ENCODE peak calls at places on chromosomes 6 and 20, in four cellular contexts. One of them, this sample, is unnamed. For H3K36me3, the result is how much of the 10 kb centered on the place peaks cover.

GRCh38 chr20:13231031-13231752 is 10.1 kb downstream of the ISM1 start:
- DNase-seq in HepG2: no peak
- DNase-seq in ovary: no peak
- DNase-seq in endothelial cell of umbilical vein: no peak
- DNase-seq in this sample: peak

GRCh38 chr6:52049252-52050050 is 38.0 kb downstream of the PKHD1 start:
- DNase-seq in HepG2: peak
- DNase-seq in ovary: no peak
- DNase-seq in endothelial cell of umbilical vein: peak
- DNase-seq in this sample: peak

GRCh38 chr6:34583461-34583860 is 27.3 kb upstream of the SPDEF start:
- DNase-seq in HepG2: no peak
- DNase-seq in ovary: no peak
- DNase-seq in endothelial cell of umbilical vein: no peak
- DNase-seq in this sample: no peak

GRCh38 chr6:101208152-101208551 is 185.4 kb upstream of the GRIK2 start:
- DNase-seq in HepG2: no peak
- DNase-seq in ovary: no peak
- DNase-seq in endothelial cell of umbilical vein: no peak
- DNase-seq in this sample: no peak

GRCh38 chr6:7998103-7998725 is 66.0 kb downstream of the BLOC1S5 start:
- DNase-seq in HepG2: no peak
- DNase-seq in ovary: no peak
- DNase-seq in endothelial cell of umbilical vein: no peak
- DNase-seq in this sample: no peak

GRCh38 chr20:37898301-37899104 is 4.4 kb upstream of the VSTM2L start:
- DNase-seq in HepG2: no peak
- DNase-seq in ovary: no peak
- DNase-seq in endothelial cell of umbilical vein: no peak
- DNase-seq in this sample: peak

GRCh38 chr20:7853493-7853892 is 86.8 kb downstream of the HAO1 start:
- DNase-seq in HepG2: no peak
- DNase-seq in ovary: no peak
- DNase-seq in endothelial cell of umbilical vein: no peak
- DNase-seq in this sample: no peak

GRCh38 chr6:134419717-134420116 is 101.8 kb upstream of the SGK1 start:
- DNase-seq in HepG2: no peak
- DNase-seq in ovary: no peak
- DNase-seq in endothelial cell of umbilical vein: no peak
- DNase-seq in this sample: no peak

GRCh38 chr20:58135441-58136170 is 92.8 kb downstream of the ANKRD60 start:
- DNase-seq in HepG2: no peak
- DNase-seq in ovary: no peak
- DNase-seq in endothelial cell of umbilical vein: no peak
- DNase-seq in this sample: no peak

GRCh38 chr6:83853178-83853967 is at the start of gene RIPPLY2:
- DNase-seq in HepG2: no peak
- DNase-seq in ovary: no peak
- DNase-seq in endothelial cell of umbilical vein: peak
- DNase-seq in this sample: peak

GRCh38 chr20:25273541-25274358 is 25.9 kb downstream of the PYGB start:
- DNase-seq in HepG2: no peak
- DNase-seq in ovary: no peak
- DNase-seq in endothelial cell of umbilical vein: no peak
- DNase-seq in this sample: no peak

GRCh38 chr6:63526931-63527330 is 45.3 kb upstream of the LOC128125822 start:
- DNase-seq in HepG2: no peak
- DNase-seq in ovary: no peak
- DNase-seq in endothelial cell of umbilical vein: no peak
- DNase-seq in this sample: no peak

GRCh38 chr6:22236626-22237414 is 60.0 kb downstream of the PRL start:
- DNase-seq in HepG2: no peak
- DNase-seq in ovary: no peak
- DNase-seq in endothelial cell of umbilical vein: no peak
- DNase-seq in this sample: no peak

GRCh38 chr6:75094614-75095321 is 111.1 kb downstream of the COL12A1 start:
- DNase-seq in HepG2: no peak
- DNase-seq in ovary: no peak
- DNase-seq in endothelial cell of umbilical vein: no peak
- DNase-seq in this sample: no peak

GRCh38 chr6:168475188-168476013 is 34.4 kb downstream of the SMOC2 start:
- DNase-seq in HepG2: no peak
- DNase-seq in ovary: no peak
- DNase-seq in endothelial cell of umbilical vein: no peak
- DNase-seq in this sample: no peak

GRCh38 chr6:85449818-85450577 is at the start of gene NT5E:
- DNase-seq in HepG2: peak
- DNase-seq in ovary: peak
- DNase-seq in endothelial cell of umbilical vein: peak
- DNase-seq in this sample: peak

GRCh38 chr6:166870602-166871208 is 85.6 kb downstream of the RNASET2 start:
- DNase-seq in HepG2: no peak
- DNase-seq in ovary: no peak
- DNase-seq in endothelial cell of umbilical vein: no peak
- DNase-seq in this sample: no peak

GRCh38 chr6:105192707-105193465 is 13.1 kb upstream of the POPDC3 start:
- DNase-seq in HepG2: no peak
- DNase-seq in ovary: no peak
- DNase-seq in endothelial cell of umbilical vein: no peak
- DNase-seq in this sample: no peak

GRCh38 chr6:157685596-157686280 is 137.3 kb upstream of the SNX9 start:
- DNase-seq in HepG2: no peak
- DNase-seq in ovary: no peak
- DNase-seq in endothelial cell of umbilical vein: no peak
- DNase-seq in this sample: no peak

GRCh38 chr6:125252891-125253290 is 48.9 kb downstream of the HDDC2 start:
- DNase-seq in HepG2: no peak
- DNase-seq in ovary: no peak
- DNase-seq in endothelial cell of umbilical vein: no peak
- DNase-seq in this sample: no peak
- H3K27ac ChIP-seq in HepG2: no peak
- H3K27ac ChIP-seq in ovary: no peak
- H3K27ac ChIP-seq in endothelial cell of umbilical vein: no peak
- H3K27ac ChIP-seq in this sample: no peak

GRCh38 chr20:31606928-31607639 is 2.0 kb downstream of the ID1 start:
- DNase-seq in HepG2: peak
- DNase-seq in ovary: no peak
- DNase-seq in endothelial cell of umbilical vein: peak
- DNase-seq in this sample: peak

GRCh38 chr20:31607640-31608255 is 2.7 kb downstream of the ID1 start:
- DNase-seq in HepG2: peak
- DNase-seq in ovary: no peak
- DNase-seq in endothelial cell of umbilical vein: peak
- DNase-seq in this sample: no peak

GRCh38 chr20:31605031-31605901 is at the start of gene ID1:
- DNase-seq in HepG2: peak
- DNase-seq in ovary: peak
- DNase-seq in endothelial cell of umbilical vein: peak
- DNase-seq in this sample: peak

GRCh38 chr20:31605902-31606677 is 1.0 kb downstream of the ID1 start:
- DNase-seq in HepG2: peak
- DNase-seq in ovary: peak
- DNase-seq in endothelial cell of umbilical vein: peak
- DNase-seq in this sample: no peak

GRCh38 chr20:31606678-31606927 is 1.5 kb downstream of the ID1 start:
- DNase-seq in HepG2: no peak
- DNase-seq in ovary: no peak
- DNase-seq in endothelial cell of umbilical vein: no peak
- DNase-seq in this sample: no peak
- TF ChIP-seq CTCF in HepG2: no peak
- TF ChIP-seq CTCF in ovary: no peak
- TF ChIP-seq CTCF in endothelial cell of umbilical vein: no peak
- TF ChIP-seq CTCF in this sample: no peak

GRCh38 chr20:56393133-56393472 is 658 bp downstream of the CSTF1 start:
- DNase-seq in HepG2: no peak
- DNase-seq in ovary: no peak
- DNase-seq in endothelial cell of umbilical vein: peak
- DNase-seq in this sample: peak
- H3K36me3 ChIP-seq in HepG2: under half
- H3K36me3 ChIP-seq in ovary: under half
- H3K36me3 ChIP-seq in endothelial cell of umbilical vein: under half
- H3K36me3 ChIP-seq in this sample: half or more

GRCh38 chr20:40980828-40981310 is 47.8 kb upstream of the TOP1 start:
- DNase-seq in HepG2: no peak
- DNase-seq in ovary: no peak
- DNase-seq in endothelial cell of umbilical vein: no peak
- DNase-seq in this sample: no peak

GRCh38 chr20:40979247-40979646 is 49.4 kb upstream of the TOP1 start:
- DNase-seq in HepG2: no peak
- DNase-seq in ovary: no peak
- DNase-seq in endothelial cell of umbilical vein: no peak
- DNase-seq in this sample: no peak

GRCh38 chr20:40978761-40979160 is 49.9 kb upstream of the TOP1 start:
- DNase-seq in HepG2: no peak
- DNase-seq in ovary: no peak
- DNase-seq in endothelial cell of umbilical vein: no peak
- DNase-seq in this sample: no peak

GRCh38 chr20:40982415-40983145 is 46.0 kb upstream of the TOP1 start:
- DNase-seq in HepG2: no peak
- DNase-seq in ovary: no peak
- DNase-seq in endothelial cell of umbilical vein: no peak
- DNase-seq in this sample: no peak

DNA sequence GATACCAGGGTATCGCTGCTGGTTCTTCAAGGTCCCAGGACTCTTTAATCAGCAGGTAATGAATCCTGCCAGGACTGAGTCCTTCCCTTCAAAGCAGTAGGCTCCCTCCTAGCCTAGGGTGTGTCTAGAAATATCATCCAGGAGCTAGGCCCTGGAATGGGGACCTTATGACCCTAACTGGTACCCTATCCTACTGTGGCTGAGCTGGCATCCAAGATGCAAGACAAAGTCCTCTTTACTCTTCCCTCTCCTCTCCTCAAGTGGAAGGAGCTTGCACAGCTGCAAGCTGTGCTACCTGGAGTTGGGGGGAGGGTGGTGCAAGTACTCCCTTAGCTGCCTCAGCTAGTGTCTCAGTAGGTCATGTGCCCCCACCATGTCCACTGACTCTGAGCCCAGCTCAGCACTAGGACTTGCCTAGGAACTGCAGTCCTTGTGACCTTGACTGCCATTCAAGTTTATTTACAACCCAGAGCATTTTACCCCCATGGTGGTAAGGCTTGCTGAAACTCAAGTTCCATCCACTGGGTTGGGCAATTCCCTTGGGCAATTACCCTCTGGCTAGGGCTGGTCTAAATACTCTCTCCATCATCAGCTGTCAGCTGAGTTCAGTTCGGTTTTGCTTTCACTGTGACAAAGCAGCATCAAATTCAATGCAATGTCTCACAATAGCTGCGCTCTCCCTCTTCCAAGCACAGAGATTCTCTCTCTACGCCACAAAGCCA is 48.4 kb upstream of the TOP1 start:
- DNase-seq in HepG2: no peak
- DNase-seq in ovary: no peak
- DNase-seq in endothelial cell of umbilical vein: no peak
- DNase-seq in this sample: no peak
- H3K27ac ChIP-seq in HepG2: no peak
- H3K27ac ChIP-seq in ovary: no peak
- H3K27ac ChIP-seq in endothelial cell of umbilical vein: no peak
- H3K27ac ChIP-seq in this sample: no peak

GRCh38 chr6:138307816-138308727 is 69.6 kb upstream of the SMIM28 start:
- DNase-seq in HepG2: peak
- DNase-seq in ovary: no peak
- DNase-seq in endothelial cell of umbilical vein: no peak
- DNase-seq in this sample: peak

GRCh38 chr6:138309695-138310094 is 68.0 kb upstream of the SMIM28 start:
- DNase-seq in HepG2: no peak
- DNase-seq in ovary: no peak
- DNase-seq in endothelial cell of umbilical vein: no peak
- DNase-seq in this sample: no peak

GRCh38 chr6:138310294-138310693 is 67.4 kb upstream of the SMIM28 start:
- DNase-seq in HepG2: no peak
- DNase-seq in ovary: no peak
- DNase-seq in endothelial cell of umbilical vein: no peak
- DNase-seq in this sample: no peak

GRCh38 chr6:138307352-138307751 is 70.4 kb upstream of the SMIM28 start:
- DNase-seq in HepG2: no peak
- DNase-seq in ovary: no peak
- DNase-seq in endothelial cell of umbilical vein: peak
- DNase-seq in this sample: no peak

GRCh38 chr6:138308728-138309110 is 69.0 kb upstream of the SMIM28 start:
- DNase-seq in HepG2: no peak
- DNase-seq in ovary: no peak
- DNase-seq in endothelial cell of umbilical vein: no peak
- DNase-seq in this sample: no peak
- TF ChIP-seq CTCF in HepG2: no peak
- TF ChIP-seq CTCF in ovary: no peak
- TF ChIP-seq CTCF in endothelial cell of umbilical vein: no peak
- TF ChIP-seq CTCF in this sample: no peak

DNA sequence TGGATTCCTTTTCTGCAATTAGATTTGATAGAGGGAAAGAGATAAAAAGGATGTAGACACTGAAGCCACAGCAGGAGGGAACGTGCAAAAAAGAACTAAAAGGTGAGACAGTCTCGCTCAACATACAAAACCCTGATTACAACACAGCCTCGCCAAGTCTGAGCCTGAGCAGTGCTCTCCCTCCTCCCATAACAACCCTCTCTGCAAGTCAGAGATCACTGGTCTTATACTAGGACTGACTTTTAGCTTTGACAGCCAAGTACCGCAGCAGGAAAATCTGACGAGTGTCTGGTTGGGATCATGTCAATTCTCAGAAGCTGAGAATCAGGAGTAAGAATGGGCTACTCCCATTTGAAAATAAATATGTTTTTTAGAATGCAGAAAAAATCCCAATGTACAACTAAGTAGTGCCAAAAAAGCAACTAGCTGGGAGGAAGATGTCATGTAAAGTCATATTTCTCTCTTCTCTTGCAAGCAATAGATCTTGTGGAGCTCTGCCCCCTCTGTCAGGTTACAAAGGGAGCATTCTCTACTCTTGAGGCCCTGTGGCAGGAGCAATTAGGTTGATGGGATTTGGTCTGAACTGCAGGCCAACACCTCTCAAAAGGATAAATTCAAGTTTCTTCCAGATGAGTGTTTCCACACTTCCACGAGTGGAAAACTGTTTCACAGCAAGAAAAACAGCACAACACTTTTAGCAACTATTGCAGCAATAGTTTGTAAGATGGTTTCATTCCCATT is 118.9 kb upstream of the COL21A1 start:
- DNase-seq in HepG2: no peak
- DNase-seq in ovary: no peak
- DNase-seq in endothelial cell of umbilical vein: no peak
- DNase-seq in this sample: no peak
- H3K36me3 ChIP-seq in HepG2: under half
- H3K36me3 ChIP-seq in ovary: under half
- H3K36me3 ChIP-seq in endothelial cell of umbilical vein: under half
- H3K36me3 ChIP-seq in this sample: under half

GRCh38 chr20:34560141-34560523 is 1.6 kb downstream of the MAP1LC3A start:
- DNase-seq in HepG2: no peak
- DNase-seq in ovary: peak
- DNase-seq in endothelial cell of umbilical vein: no peak
- DNase-seq in this sample: no peak
- H3K27ac ChIP-seq in HepG2: no peak
- H3K27ac ChIP-seq in ovary: peak
- H3K27ac ChIP-seq in endothelial cell of umbilical vein: no peak
- H3K27ac ChIP-seq in this sample: no peak

GRCh38 chr20:32621914-32622584 is 36.9 kb upstream of the NOL4L start:
- DNase-seq in HepG2: no peak
- DNase-seq in ovary: no peak
- DNase-seq in endothelial cell of umbilical vein: no peak
- DNase-seq in this sample: no peak
- TF ChIP-seq CTCF in HepG2: no peak
- TF ChIP-seq CTCF in ovary: no peak
- TF ChIP-seq CTCF in endothelial cell of umbilical vein: no peak
- TF ChIP-seq CTCF in this sample: no peak

This sample was measured in A673.